ENCODE peak calls at places on chromosomes 11 and 22, in seven cellular contexts. One of them, this sample, is unnamed.

GRCh38 chr22:33919591-33920501 is at the start of gene LARGE1:
- DNase-seq in H9: peak; percentile 64
- DNase-seq in PC-9: peak; percentile 37
- DNase-seq in IMR-90: peak; percentile 20
- DNase-seq in neural progenitor cell: peak; percentile 78
- DNase-seq in MM.1S: peak; percentile 86
- DNase-seq in hepatocyte: peak; percentile 76
- DNase-seq in this sample: peak; percentile 79

GRCh38 chr22:17443413-17444203 is 74.3 kb downstream of the CECR2 start:
- DNase-seq in IMR-90: no peak
- DNase-seq in MM.1S: no peak
- DNase-seq in H9: no peak
- DNase-seq in hepatocyte: no peak
- DNase-seq in neural progenitor cell: no peak
- DNase-seq in PC-9: no peak
- DNase-seq in this sample: no peak

GRCh38 chr11:46972343-46972742 is 35.8 kb downstream of the CSTPP1 start:
- DNase-seq in MM.1S: no peak
- DNase-seq in neural progenitor cell: no peak
- DNase-seq in H9: no peak
- DNase-seq in PC-9: no peak
- DNase-seq in IMR-90: no peak
- DNase-seq in hepatocyte: no peak
- DNase-seq in this sample: no peak

GRCh38 chr11:119905162-119905561 is 176.2 kb upstream of the NECTIN1 start:
- DNase-seq in MM.1S: no peak
- DNase-seq in H9: no peak
- DNase-seq in hepatocyte: no peak
- DNase-seq in IMR-90: no peak
- DNase-seq in PC-9: no peak
- DNase-seq in neural progenitor cell: no peak
- DNase-seq in this sample: no peak

GRCh38 chr11:125376117-125376516 is 119.9 kb downstream of the FEZ1 start:
- DNase-seq in IMR-90: no peak
- DNase-seq in MM.1S: peak; percentile 42
- DNase-seq in PC-9: no peak
- DNase-seq in neural progenitor cell: no peak
- DNase-seq in hepatocyte: peak; percentile 41
- DNase-seq in H9: peak; percentile 43
- DNase-seq in this sample: peak; percentile 79

GRCh38 chr22:29704528-29705285 is 15.1 kb upstream of the CABP7 start:
- DNase-seq in H9: no peak
- DNase-seq in MM.1S: no peak
- DNase-seq in neural progenitor cell: no peak
- DNase-seq in PC-9: no peak
- DNase-seq in IMR-90: peak; percentile 76
- DNase-seq in hepatocyte: peak; percentile 56
- DNase-seq in this sample: peak; percentile 91

GRCh38 chr11:44270403-44271192 is 39.3 kb downstream of the ALX4 start:
- DNase-seq in PC-9: no peak
- DNase-seq in H9: no peak
- DNase-seq in neural progenitor cell: no peak
- DNase-seq in MM.1S: no peak
- DNase-seq in hepatocyte: no peak
- DNase-seq in IMR-90: no peak
- DNase-seq in this sample: no peak

GRCh38 chr11:12716816-12717215 is 42.6 kb downstream of the TEAD1 start:
- DNase-seq in neural progenitor cell: no peak
- DNase-seq in hepatocyte: no peak
- DNase-seq in IMR-90: no peak
- DNase-seq in H9: no peak
- DNase-seq in PC-9: no peak
- DNase-seq in MM.1S: no peak
- DNase-seq in this sample: no peak

GRCh38 chr11:3121416-3121815 is 43.7 kb downstream of the OSBPL5 start:
- DNase-seq in MM.1S: no peak
- DNase-seq in H9: peak; percentile 19
- DNase-seq in neural progenitor cell: no peak
- DNase-seq in IMR-90: no peak
- DNase-seq in PC-9: no peak
- DNase-seq in hepatocyte: no peak
- DNase-seq in this sample: no peak

GRCh38 chr11:71425851-71426250 is 22.3 kb downstream of the DHCR7 start:
- DNase-seq in neural progenitor cell: no peak
- DNase-seq in IMR-90: no peak
- DNase-seq in H9: no peak
- DNase-seq in MM.1S: no peak
- DNase-seq in PC-9: peak; percentile 82
- DNase-seq in hepatocyte: no peak
- DNase-seq in this sample: no peak

GRCh38 chr11:28153586-28153985 is 45.4 kb downstream of the METTL15 start:
- DNase-seq in PC-9: no peak
- DNase-seq in neural progenitor cell: no peak
- DNase-seq in MM.1S: no peak
- DNase-seq in hepatocyte: no peak
- DNase-seq in IMR-90: peak; percentile 25
- DNase-seq in H9: no peak
- DNase-seq in this sample: no peak

GRCh38 chr11:69385832-69386415 is 92.0 kb downstream of the MYEOV start:
- DNase-seq in MM.1S: no peak
- DNase-seq in H9: no peak
- DNase-seq in neural progenitor cell: no peak
- DNase-seq in IMR-90: no peak
- DNase-seq in hepatocyte: no peak
- DNase-seq in PC-9: no peak
- DNase-seq in this sample: no peak

GRCh38 chr11:9916480-9916879 is 252.6 kb downstream of the SWAP70 start:
- DNase-seq in neural progenitor cell: no peak
- DNase-seq in H9: no peak
- DNase-seq in MM.1S: no peak
- DNase-seq in PC-9: no peak
- DNase-seq in IMR-90: no peak
- DNase-seq in hepatocyte: no peak
- DNase-seq in this sample: no peak

GRCh38 chr22:45212306-45212709 is 28.4 kb downstream of the KIAA0930 start:
- DNase-seq in MM.1S: no peak
- DNase-seq in neural progenitor cell: peak; percentile 48
- DNase-seq in PC-9: peak; percentile 68
- DNase-seq in H9: no peak
- DNase-seq in hepatocyte: peak; percentile 87
- DNase-seq in IMR-90: peak; percentile 96
- DNase-seq in this sample: peak; percentile 98

GRCh38 chr11:71252434-71252781 is at the start of gene SHANK2:
- DNase-seq in H9: peak; percentile 61
- DNase-seq in neural progenitor cell: peak; percentile 63
- DNase-seq in MM.1S: no peak
- DNase-seq in PC-9: peak; percentile 77
- DNase-seq in hepatocyte: peak; percentile 83
- DNase-seq in IMR-90: no peak
- DNase-seq in this sample: no peak

GRCh38 chr11:61805146-61805545 is 11.7 kb downstream of the FADS1 start:
- DNase-seq in PC-9: no peak
- DNase-seq in neural progenitor cell: no peak
- DNase-seq in H9: no peak
- DNase-seq in MM.1S: no peak
- DNase-seq in IMR-90: no peak
- DNase-seq in hepatocyte: no peak
- DNase-seq in this sample: no peak

GRCh38 chr11:33624082-33624481 is 76.5 kb downstream of the C11orf91 start:
- DNase-seq in hepatocyte: no peak
- DNase-seq in PC-9: no peak
- DNase-seq in MM.1S: no peak
- DNase-seq in neural progenitor cell: no peak
- DNase-seq in IMR-90: no peak
- DNase-seq in H9: no peak
- DNase-seq in this sample: no peak

GRCh38 chr22:29342577-29343312 is 27.2 kb upstream of the RASL10A start:
- DNase-seq in hepatocyte: no peak
- DNase-seq in IMR-90: no peak
- DNase-seq in PC-9: peak; percentile 20
- DNase-seq in neural progenitor cell: no peak
- DNase-seq in H9: no peak
- DNase-seq in MM.1S: no peak
- DNase-seq in this sample: peak; percentile 70

GRCh38 chr22:49656291-49656851 is 171.3 kb downstream of the BRD1 start:
- DNase-seq in IMR-90: no peak
- DNase-seq in PC-9: no peak
- DNase-seq in H9: no peak
- DNase-seq in neural progenitor cell: no peak
- DNase-seq in MM.1S: no peak
- DNase-seq in hepatocyte: no peak
- DNase-seq in this sample: peak; percentile 73

GRCh38 chr22:31800065-31800464 is 46.2 kb downstream of the DEPDC5 start:
- DNase-seq in IMR-90: peak; percentile 78
- DNase-seq in H9: no peak
- DNase-seq in neural progenitor cell: no peak
- DNase-seq in hepatocyte: no peak
- DNase-seq in MM.1S: no peak
- DNase-seq in PC-9: peak; percentile 65
- DNase-seq in this sample: no peak

GRCh38 chr11:57421805-57422204 is 5.1 kb downstream of the SLC43A3 start:
- DNase-seq in MM.1S: no peak
- DNase-seq in H9: no peak
- DNase-seq in PC-9: no peak
- DNase-seq in IMR-90: no peak
- DNase-seq in hepatocyte: no peak
- DNase-seq in neural progenitor cell: no peak
- DNase-seq in this sample: no peak
- H4K20me1 ChIP-seq in MM.1S: no peaks in the 10 kb centered on the region
- H4K20me1 ChIP-seq in H9: no peaks in the 10 kb centered on the region
- H4K20me1 ChIP-seq in PC-9: no peaks in the 10 kb centered on the region
- H4K20me1 ChIP-seq in IMR-90: peaks cover 4% of the 10 kb centered on the region
- H4K20me1 ChIP-seq in hepatocyte: no peaks in the 10 kb centered on the region
- H4K20me1 ChIP-seq in neural progenitor cell: no peaks in the 10 kb centered on the region
- H4K20me1 ChIP-seq in this sample: no peaks in the 10 kb centered on the region

GRCh38 chr11:103294516-103294915 is 185.3 kb downstream of the DYNC2H1 start:
- DNase-seq in PC-9: no peak
- DNase-seq in MM.1S: no peak
- DNase-seq in H9: no peak
- DNase-seq in IMR-90: peak; percentile 12
- DNase-seq in neural progenitor cell: no peak
- DNase-seq in hepatocyte: no peak
- DNase-seq in this sample: no peak
- H3K9me3 ChIP-seq in PC-9: peaks cover 38% of the 10 kb centered on the region
- H3K9me3 ChIP-seq in MM.1S: no peaks in the 10 kb centered on the region
- H3K9me3 ChIP-seq in H9: peaks cover 18% of the 10 kb centered on the region
- H3K9me3 ChIP-seq in IMR-90: peaks cover 28% of the 10 kb centered on the region
- H3K9me3 ChIP-seq in neural progenitor cell: peaks cover 11% of the 10 kb centered on the region
- H3K9me3 ChIP-seq in hepatocyte: peaks cover 16% of the 10 kb centered on the region
- H3K9me3 ChIP-seq in this sample: peaks cover 10% of the 10 kb centered on the region

GRCh38 chr22:37911273-37911672 is 5.2 kb downstream of the MICALL1 start:
- DNase-seq in MM.1S: no peak
- DNase-seq in H9: no peak
- DNase-seq in IMR-90: no peak
- DNase-seq in hepatocyte: no peak
- DNase-seq in neural progenitor cell: no peak
- DNase-seq in PC-9: no peak
- DNase-seq in this sample: no peak

GRCh38 chr22:37911697-37912096 is 5.6 kb downstream of the MICALL1 start:
- DNase-seq in IMR-90: no peak
- DNase-seq in H9: no peak
- DNase-seq in PC-9: no peak
- DNase-seq in hepatocyte: no peak
- DNase-seq in neural progenitor cell: no peak
- DNase-seq in MM.1S: no peak
- DNase-seq in this sample: peak; percentile 57

GRCh38 chr22:37909756-37910155 is 3.7 kb downstream of the MICALL1 start:
- DNase-seq in PC-9: no peak
- DNase-seq in hepatocyte: no peak
- DNase-seq in IMR-90: no peak
- DNase-seq in H9: no peak
- DNase-seq in MM.1S: no peak
- DNase-seq in neural progenitor cell: no peak
- DNase-seq in this sample: peak; percentile 50

GRCh38 chr22:37912171-37912570 is 6.1 kb downstream of the MICALL1 start:
- DNase-seq in IMR-90: no peak
- DNase-seq in neural progenitor cell: no peak
- DNase-seq in MM.1S: no peak
- DNase-seq in hepatocyte: no peak
- DNase-seq in H9: no peak
- DNase-seq in PC-9: no peak
- DNase-seq in this sample: peak; percentile 39

DNA sequence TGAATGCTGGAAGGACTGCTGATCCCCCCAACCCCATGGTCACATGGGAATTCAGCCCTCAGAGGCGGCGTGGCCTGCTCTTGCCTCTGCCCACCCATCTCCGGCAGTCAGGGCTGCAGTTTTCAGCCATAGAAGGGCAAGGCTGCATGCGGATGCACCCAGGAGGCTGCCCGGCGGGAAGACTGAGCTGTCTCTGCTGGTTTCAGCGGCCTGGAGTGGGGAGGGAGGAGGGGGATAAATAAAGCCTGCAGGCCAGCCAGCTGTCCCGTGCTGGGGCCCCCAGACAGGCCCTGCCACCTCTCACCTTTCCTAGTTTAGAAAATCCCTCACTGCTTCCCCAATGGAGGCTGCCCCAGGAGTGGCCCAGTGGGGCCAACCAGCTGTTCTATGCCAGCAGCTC is 4.8 kb downstream of the MICALL1 start:
- DNase-seq in MM.1S: no peak
- DNase-seq in H9: no peak
- DNase-seq in hepatocyte: no peak
- DNase-seq in PC-9: no peak
- DNase-seq in IMR-90: no peak
- DNase-seq in neural progenitor cell: peak; percentile 36
- DNase-seq in this sample: peak; percentile 47
- H4K20me1 ChIP-seq in MM.1S: no peaks in the 10 kb centered on the region
- H4K20me1 ChIP-seq in H9: no peaks in the 10 kb centered on the region
- H4K20me1 ChIP-seq in hepatocyte: no peaks in the 10 kb centered on the region
- H4K20me1 ChIP-seq in PC-9: peaks cover 66% of the 10 kb centered on the region
- H4K20me1 ChIP-seq in IMR-90: peaks cover 43% of the 10 kb centered on the region
- H4K20me1 ChIP-seq in neural progenitor cell: peaks cover 27% of the 10 kb centered on the region
- H4K20me1 ChIP-seq in this sample: peaks cover 20% of the 10 kb centered on the region

DNA sequence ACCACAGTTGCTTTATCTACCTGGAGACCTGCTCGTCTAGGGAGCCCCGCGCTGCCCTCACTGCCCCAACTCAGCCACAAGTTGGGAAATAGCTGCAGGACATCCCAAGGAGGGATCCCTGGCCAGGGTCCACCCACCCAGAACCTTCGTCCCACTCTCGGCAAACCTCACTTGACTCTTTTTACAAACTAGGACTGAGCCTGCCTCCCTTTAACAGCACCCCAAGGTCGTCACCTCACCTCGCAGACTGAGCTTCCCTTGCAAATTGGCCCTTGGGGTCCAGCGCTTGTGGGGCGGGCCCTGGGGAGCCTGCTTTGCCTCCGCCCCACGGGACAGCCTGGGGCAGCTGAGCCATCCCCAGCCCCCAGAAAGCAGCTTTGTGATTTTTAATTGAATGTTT is 1505.8 kb downstream of the TBC1D22A start:
- DNase-seq in hepatocyte: no peak
- DNase-seq in PC-9: no peak
- DNase-seq in H9: no peak
- DNase-seq in IMR-90: no peak
- DNase-seq in MM.1S: peak; percentile 3
- DNase-seq in neural progenitor cell: no peak
- DNase-seq in this sample: no peak
- H3K9me3 ChIP-seq in hepatocyte: no peaks in the 10 kb centered on the region
- H3K9me3 ChIP-seq in PC-9: no peaks in the 10 kb centered on the region
- H3K9me3 ChIP-seq in H9: no peaks in the 10 kb centered on the region
- H3K9me3 ChIP-seq in IMR-90: peaks cover 62% of the 10 kb centered on the region
- H3K9me3 ChIP-seq in MM.1S: no peaks in the 10 kb centered on the region
- H3K9me3 ChIP-seq in neural progenitor cell: no peaks in the 10 kb centered on the region
- H3K9me3 ChIP-seq in this sample: peaks cover 2% of the 10 kb centered on the region

GRCh38 chr22:20110359-20110985 is 5.4 kb upstream of the RANBP1 start:
- DNase-seq in neural progenitor cell: no peak
- DNase-seq in PC-9: no peak
- DNase-seq in H9: no peak
- DNase-seq in hepatocyte: no peak
- DNase-seq in MM.1S: no peak
- DNase-seq in IMR-90: no peak
- DNase-seq in this sample: peak; percentile 83
- H4K20me1 ChIP-seq in neural progenitor cell: peaks cover 39% of the 10 kb centered on the region
- H4K20me1 ChIP-seq in PC-9: no peaks in the 10 kb centered on the region
- H4K20me1 ChIP-seq in H9: no peaks in the 10 kb centered on the region
- H4K20me1 ChIP-seq in hepatocyte: no peaks in the 10 kb centered on the region
- H4K20me1 ChIP-seq in MM.1S: no peaks in the 10 kb centered on the region
- H4K20me1 ChIP-seq in IMR-90: peaks cover 38% of the 10 kb centered on the region
- H4K20me1 ChIP-seq in this sample: peaks cover 3% of the 10 kb centered on the region

This sample was measured in osteoblast.